ENCODE peak calls at places on chromosomes 13 and 19, in ten cellular contexts. M, B, T, I, Z, W, O, Q, E and D are unnamed samples.

GRCh38 chr19:50803633-50804419 is 13.6 kb downstream of the ACP4 start:
- DNase-seq in M (no peak), B (no peak), T (no peak), I (peak), Z (no peak), W (no peak), O (no peak), Q (no peak), E (no peak), D (no peak)

GRCh38 chr13:76014618-76015315 is 378.6 kb downstream of the LMO7 start:
- DNase-seq in M (peak), B (no peak), T (no peak), I (no peak), Z (no peak), W (peak), O (no peak), Q (no peak), E (no peak), D (no peak)

GRCh38 chr19:1671716-1672037 is 19.3 kb upstream of the TCF3 start:
- DNase-seq in M (no peak), B (peak), T (no peak), I (no peak), Z (no peak), W (no peak), O (no peak), Q (no peak), E (no peak), D (no peak)

GRCh38 chr13:61727714-61728275 is 312.1 kb upstream of the PCDH20 start:
- DNase-seq in M (no peak), B (no peak), T (no peak), I (no peak), Z (no peak), W (no peak), O (no peak), Q (no peak), E (no peak), D (no peak)

GRCh38 chr19:2289714-2290435 is 7.9 kb upstream of the PEAK3 start:
- DNase-seq in M (no peak), B (no peak), T (no peak), I (no peak), Z (no peak), W (no peak), O (no peak), Q (peak), E (no peak), D (no peak)

GRCh38 chr19:39582891-39583625 is 19.3 kb upstream of the LGALS13 start:
- DNase-seq in M (no peak), B (no peak), T (no peak), I (no peak), Z (no peak), W (no peak), O (no peak), Q (no peak), E (no peak), D (no peak)

GRCh38 chr13:41523396-41523795 is 66.0 kb downstream of the RGCC start:
- DNase-seq in M (no peak), B (no peak), T (no peak), I (no peak), Z (no peak), W (no peak), O (no peak), Q (no peak), E (no peak), D (no peak)

GRCh38 chr13:90675129-90675528 is 672.4 kb upstream of the MIR17HG start:
- DNase-seq in M (no peak), B (no peak), T (no peak), I (no peak), Z (no peak), W (no peak), O (no peak), Q (no peak), E (no peak), D (no peak)

GRCh38 chr13:95106562-95106961 is 194.7 kb downstream of the ABCC4 start:
- DNase-seq in M (no peak), B (no peak), T (no peak), I (no peak), Z (no peak), W (no peak), O (no peak), Q (no peak), E (no peak), D (no peak)

GRCh38 chr13:21979156-21979819 is 308.4 kb downstream of the FGF9 start:
- DNase-seq in M (no peak), B (no peak), T (no peak), I (no peak), Z (no peak), W (peak), O (no peak), Q (no peak), E (no peak), D (no peak)

GRCh38 chr19:41792513-41793413 is 3.6 kb upstream of the CEACAM3 start:
- DNase-seq in M (no peak), B (peak), T (no peak), I (peak), Z (peak), W (peak), O (no peak), Q (peak), E (no peak), D (no peak)

GRCh38 chr13:113584870-113585671 is 518 bp downstream of the TFDP1 start:
- DNase-seq in M (peak), B (peak), T (no peak), I (no peak), Z (no peak), W (no peak), O (peak), Q (no peak), E (no peak), D (no peak)

GRCh38 chr19:51473009-51473707 is 5.2 kb upstream of the CEACAM18 start:
- DNase-seq in M (peak), B (peak), T (no peak), I (peak), Z (peak), W (peak), O (peak), Q (peak), E (no peak), D (peak)

GRCh38 chr13:77584111-77584510 is 48.6 kb downstream of the SCEL start:
- DNase-seq in M (no peak), B (no peak), T (no peak), I (peak), Z (no peak), W (no peak), O (no peak), Q (no peak), E (no peak), D (no peak)

GRCh38 chr13:28451482-28452217 is 43.3 kb downstream of the FLT1 start:
- DNase-seq in M (no peak), B (no peak), T (no peak), I (no peak), Z (no peak), W (no peak), O (no peak), Q (no peak), E (no peak), D (no peak)

GRCh38 chr13:34779171-34779570 is 162.9 kb upstream of the NBEA start:
- DNase-seq in M (no peak), B (no peak), T (no peak), I (no peak), Z (no peak), W (no peak), O (no peak), Q (no peak), E (no peak), D (no peak)

GRCh38 chr13:113970810-113971470 is 2.9 kb downstream of the C13orf46 start:
- DNase-seq in M (no peak), B (no peak), T (no peak), I (peak), Z (peak), W (peak), O (peak), Q (peak), E (peak), D (peak)

GRCh38 chr19:46821512-46822359 is 28.9 kb downstream of the AP2S1 start:
- DNase-seq in M (no peak), B (no peak), T (no peak), I (no peak), Z (no peak), W (no peak), O (no peak), Q (no peak), E (no peak), D (no peak)

GRCh38 chr13:76019421-76020044 is 383.4 kb downstream of the LMO7 start:
- DNase-seq in M (no peak), B (no peak), T (no peak), I (no peak), Z (no peak), W (no peak), O (no peak), Q (no peak), E (no peak), D (no peak)

GRCh38 chr19:7230826-7231225 is 63.4 kb downstream of the INSR start:
- DNase-seq in M (peak), B (no peak), T (no peak), I (no peak), Z (no peak), W (no peak), O (peak), Q (no peak), E (peak), D (no peak)

GRCh38 chr19:788821-789472 is 8.3 kb upstream of the PTBP1 start:
- DNase-seq in M (no peak), B (no peak), T (no peak), I (no peak), Z (no peak), W (no peak), O (no peak), Q (no peak), E (no peak), D (no peak)

GRCh38 chr13:99425485-99426341 is 75.6 kb upstream of the TM9SF2 start:
- DNase-seq in M (no peak), B (no peak), T (peak), I (no peak), Z (no peak), W (no peak), O (no peak), Q (no peak), E (no peak), D (no peak)

GRCh38 chr19:35247526-35248309 is 1.1 kb upstream of the LSR start:
- DNase-seq in M (peak), B (peak), T (no peak), I (peak), Z (no peak), W (no peak), O (no peak), Q (peak), E (no peak), D (peak)

GRCh38 chr13:34462843-34463242 is 479.2 kb upstream of the NBEA start:
- DNase-seq in M (no peak), B (peak), T (no peak), I (no peak), Z (no peak), W (peak), O (no peak), Q (no peak), E (no peak), D (no peak)

GRCh38 chr19:4519521-4520277 is 1.4 kb upstream of the PLIN4 start:
- DNase-seq in M (no peak), B (no peak), T (no peak), I (peak), Z (no peak), W (no peak), O (peak), Q (no peak), E (no peak), D (no peak)

GRCh38 chr19:53892981-53893325 is 11.0 kb downstream of the PRKCG start:
- DNase-seq in M (no peak), B (no peak), T (no peak), I (no peak), Z (no peak), W (no peak), O (no peak), Q (no peak), E (no peak), D (no peak)

GRCh38 chr19:38806371-38806770 is 6.4 kb downstream of the LGALS4 start:
- DNase-seq in M (no peak), B (no peak), T (no peak), I (no peak), Z (no peak), W (no peak), O (no peak), Q (no peak), E (no peak), D (no peak)

GRCh38 chr19:52735734-52736133 is 890 bp upstream of the ZNF611 start:
- DNase-seq in M (peak), B (no peak), T (no peak), I (peak), Z (peak), W (no peak), O (peak), Q (peak), E (peak), D (peak)

GRCh38 chr19:35911173-35911572 is 3.1 kb upstream of the TYROBP start:
- DNase-seq in M (no peak), B (no peak), T (no peak), I (no peak), Z (no peak), W (no peak), O (no peak), Q (no peak), E (no peak), D (no peak)

GRCh38 chr13:40190656-40191100 is 475.8 kb downstream of the FOXO1 start:
- DNase-seq in M (peak), B (no peak), T (peak), I (peak), Z (peak), W (peak), O (peak), Q (peak), E (no peak), D (no peak)

GRCh38 chr13:76398426-76398825 is 487.8 kb downstream of the KCTD12 start:
- DNase-seq in M (no peak), B (no peak), T (no peak), I (no peak), Z (no peak), W (peak), O (no peak), Q (no peak), E (no peak), D (no peak)

GRCh38 chr19:13017306-13018036 is 22.2 kb downstream of the NFIX start:
- DNase-seq in M (no peak), B (no peak), T (no peak), I (no peak), Z (no peak), W (no peak), O (no peak), Q (no peak), E (no peak), D (no peak)

GRCh38 chr19:13019330-13019729 is 24.1 kb downstream of the NFIX start:
- DNase-seq in M (no peak), B (no peak), T (no peak), I (no peak), Z (no peak), W (no peak), O (no peak), Q (no peak), E (no peak), D (no peak)

GRCh38 chr19:13018037-13018914 is 23.0 kb downstream of the NFIX start:
- DNase-seq in M (peak), B (no peak), T (no peak), I (no peak), Z (peak), W (peak), O (peak), Q (peak), E (no peak), D (no peak)

GRCh38 chr19:13022111-13022858 is 27.0 kb downstream of the NFIX start:
- DNase-seq in M (peak), B (no peak), T (no peak), I (no peak), Z (no peak), W (peak), O (peak), Q (no peak), E (peak), D (no peak)

DNA sequence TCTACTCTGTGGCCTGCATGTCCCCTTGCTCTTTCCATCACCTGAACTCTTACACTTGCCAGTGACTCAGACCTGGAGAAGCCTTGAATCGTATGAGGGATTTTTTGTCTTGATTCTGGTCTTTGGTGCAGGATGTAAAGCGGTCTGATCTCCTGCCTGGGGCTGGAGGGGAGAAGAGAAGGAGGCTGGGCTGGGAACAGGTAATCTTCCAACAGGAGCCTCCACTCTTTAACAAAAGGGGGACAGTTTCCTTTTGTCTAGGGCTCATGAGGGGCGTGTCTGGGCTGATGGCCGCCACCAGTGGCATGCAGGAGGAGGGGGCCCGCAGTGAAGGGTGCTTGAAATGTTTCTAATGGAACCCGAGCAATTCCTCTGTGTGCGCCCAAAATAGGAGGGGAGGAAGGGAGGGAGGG is 24.7 kb downstream of the NFIX start:
- DNase-seq in M (no peak), B (no peak), T (no peak), I (no peak), Z (no peak), W (peak), O (no peak), Q (no peak), E (no peak), D (no peak)
- H3K27ac ChIP-seq in M (peak), B (no peak), T (peak), I (peak), Z (no peak), W (peak), O (peak), Q (peak), E (peak), D (no peak)

DNA sequence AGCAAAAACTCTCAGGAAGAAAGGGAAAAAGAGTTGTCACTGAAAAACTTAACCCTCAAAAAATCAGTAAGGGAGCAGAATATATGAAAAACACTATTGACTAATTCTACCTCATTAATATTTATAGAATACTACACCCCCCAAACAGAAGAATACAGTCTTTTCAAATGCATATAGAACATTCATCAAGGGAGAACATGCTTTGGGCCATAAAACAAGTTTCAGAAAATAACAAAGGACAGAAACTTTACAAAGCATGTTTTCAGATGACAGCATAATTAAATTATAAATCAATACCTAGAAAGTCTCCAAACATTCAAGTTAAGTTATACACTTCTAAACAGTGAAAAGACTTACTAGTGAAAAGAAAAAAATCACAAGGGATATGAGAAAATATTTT is 30.5 kb downstream of the SOHLH2 start:
- DNase-seq in M (no peak), B (no peak), T (no peak), I (no peak), Z (no peak), W (no peak), O (no peak), Q (no peak), E (no peak), D (no peak)
- TF ChIP-seq POLR2A in M (no peak), B (no peak), T (no peak), I (no peak), Z (no peak), W (no peak), O (no peak), Q (no peak), E (no peak), D (no peak)

DNA sequence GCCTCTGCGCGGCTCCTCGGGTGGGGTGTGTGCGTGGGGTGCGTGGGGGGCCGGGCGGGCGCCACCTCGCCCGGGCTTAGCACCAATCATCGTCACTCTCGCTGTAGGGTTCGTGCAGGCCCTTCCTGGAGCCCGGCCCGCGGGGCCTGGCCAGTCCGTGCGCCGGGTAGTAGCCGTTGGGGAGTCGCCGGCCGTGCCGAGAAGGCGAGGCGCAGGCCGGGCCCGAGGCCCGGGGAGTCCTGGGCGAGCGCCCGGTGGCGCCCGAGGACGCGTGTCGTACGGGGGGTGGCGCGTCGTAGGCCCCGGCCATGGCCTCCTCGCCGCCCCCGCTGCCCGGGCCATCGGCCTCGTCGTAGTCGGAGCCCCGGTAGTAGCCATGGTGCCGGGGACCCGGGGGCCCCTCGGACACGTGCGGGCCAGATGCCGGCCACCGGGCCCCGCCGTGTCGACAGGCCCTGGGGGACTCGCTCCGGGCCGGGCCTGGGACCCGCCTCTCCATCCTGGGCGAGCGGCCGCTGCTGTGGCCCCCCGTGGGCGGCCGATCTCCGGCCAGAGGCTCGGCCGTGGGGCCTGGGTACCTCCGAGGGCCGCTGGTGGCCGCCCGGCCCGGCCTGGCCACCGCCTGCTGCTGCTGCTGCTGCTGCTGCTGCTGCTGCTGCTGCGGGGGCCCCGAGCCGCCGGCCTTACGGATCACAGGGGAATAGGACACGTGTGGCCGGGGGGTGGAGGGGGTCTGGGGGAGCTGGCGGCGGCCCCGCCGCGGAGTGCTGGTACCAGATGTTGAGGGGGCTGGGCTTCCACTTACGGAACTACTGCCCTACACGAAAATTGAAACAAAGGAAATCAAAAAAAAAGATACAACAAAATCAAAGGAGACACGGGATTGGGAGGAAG is 57.3 kb downstream of the IER2 start:
- DNase-seq in M (peak), B (no peak), T (no peak), I (peak), Z (no peak), W (no peak), O (peak), Q (no peak), E (no peak), D (no peak)
- H3K27ac ChIP-seq in M (peak), B (no peak), T (peak), I (peak), Z (peak), W (peak), O (peak), Q (peak), E (peak), D (no peak)

GRCh38 chr19:8640402-8641004 is 10.1 kb downstream of the NFILZ start:
- DNase-seq in M (no peak), B (peak), T (no peak), I (no peak), Z (peak), W (no peak), O (no peak), Q (peak), E (peak), D (peak)
- TF ChIP-seq POLR2A in M (no peak), B (no peak), T (no peak), I (no peak), Z (no peak), W (no peak), O (no peak), Q (no peak), E (no peak), D (no peak)

GRCh38 chr13:50690020-50690419 is 153.5 kb downstream of the DLEU7 start:
- DNase-seq in M (no peak), B (no peak), T (no peak), I (no peak), Z (no peak), W (no peak), O (no peak), Q (no peak), E (no peak), D (no peak)

GRCh38 chr13:50693755-50694154 is 149.7 kb downstream of the DLEU7 start:
- DNase-seq in M (no peak), B (no peak), T (no peak), I (no peak), Z (no peak), W (no peak), O (no peak), Q (peak), E (no peak), D (no peak)

GRCh38 chr13:50691176-50691681 is 152.3 kb downstream of the DLEU7 start:
- DNase-seq in M (no peak), B (no peak), T (no peak), I (no peak), Z (no peak), W (no peak), O (no peak), Q (no peak), E (no peak), D (no peak)

GRCh38 chr13:50691682-50692263 is 151.7 kb downstream of the DLEU7 start:
- DNase-seq in M (no peak), B (no peak), T (no peak), I (no peak), Z (no peak), W (no peak), O (no peak), Q (no peak), E (no peak), D (no peak)

DNA sequence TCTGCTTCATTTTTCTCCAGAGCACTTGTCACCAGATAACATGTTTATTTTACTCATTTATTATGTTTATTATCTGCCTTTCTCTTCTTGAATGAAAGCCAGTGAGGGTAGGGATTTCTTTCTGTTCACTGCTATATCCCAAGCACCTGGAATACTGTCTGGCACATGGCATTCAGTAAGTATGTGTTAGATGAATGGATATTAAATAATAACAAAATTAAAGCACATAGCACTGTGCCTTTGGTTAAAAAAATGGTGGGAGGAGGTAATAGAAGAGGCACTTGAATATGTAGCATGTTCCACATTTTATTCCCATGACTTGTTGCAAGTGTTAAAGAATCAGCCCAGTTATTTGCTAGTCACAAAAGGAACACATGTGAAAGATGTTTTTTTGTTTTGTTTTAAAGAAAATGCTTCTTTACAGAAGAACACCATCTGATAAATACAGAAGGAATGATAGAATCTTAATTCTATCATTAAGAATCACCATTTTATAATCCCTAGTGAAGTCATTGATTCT is 151.0 kb downstream of the DLEU7 start:
- DNase-seq in M (no peak), B (no peak), T (no peak), I (no peak), Z (no peak), W (no peak), O (no peak), Q (no peak), E (no peak), D (no peak)
- H3K27ac ChIP-seq in M (no peak), B (no peak), T (no peak), I (no peak), Z (peak), W (no peak), O (peak), Q (no peak), E (no peak), D (no peak)